ENCODE peak calls at places on chromosome 11, in ten cellular contexts. One of them, this sample, is unnamed.

GRCh38 chr11:706439-706956 is 467 bp downstream of the EPS8L2 start:
- DNase-seq in kidney: peak; percentile 83
- DNase-seq in AG04450: no peak
- DNase-seq in colonic mucosa: peak; percentile 54
- DNase-seq in tibial nerve: no peak
- DNase-seq in lung: no peak
- DNase-seq in brain microvascular endothelial cell: no peak
- DNase-seq in stomach: peak; percentile 52
- DNase-seq in heart left ventricle: no peak
- DNase-seq in dorsolateral prefrontal cortex: no peak
- DNase-seq in this sample: peak; percentile 63

GRCh38 chr11:10522921-10523320 is 18.1 kb downstream of the RNF141 start:
- DNase-seq in kidney: no peak
- DNase-seq in AG04450: no peak
- DNase-seq in colonic mucosa: no peak
- DNase-seq in tibial nerve: no peak
- DNase-seq in lung: no peak
- DNase-seq in brain microvascular endothelial cell: no peak
- DNase-seq in stomach: no peak
- DNase-seq in heart left ventricle: no peak
- DNase-seq in dorsolateral prefrontal cortex: no peak
- DNase-seq in this sample: no peak

GRCh38 chr11:36818410-36818809 is 220.4 kb upstream of the RAG2 start:
- DNase-seq in kidney: no peak
- DNase-seq in AG04450: no peak
- DNase-seq in colonic mucosa: no peak
- DNase-seq in tibial nerve: no peak
- DNase-seq in lung: no peak
- DNase-seq in brain microvascular endothelial cell: no peak
- DNase-seq in stomach: no peak
- DNase-seq in heart left ventricle: no peak
- DNase-seq in dorsolateral prefrontal cortex: no peak
- DNase-seq in this sample: no peak

GRCh38 chr11:36216061-36216615 is 73.1 kb downstream of the COMMD9 start:
- DNase-seq in kidney: no peak
- DNase-seq in AG04450: no peak
- DNase-seq in colonic mucosa: no peak
- DNase-seq in tibial nerve: no peak
- DNase-seq in lung: no peak
- DNase-seq in brain microvascular endothelial cell: no peak
- DNase-seq in stomach: no peak
- DNase-seq in heart left ventricle: no peak
- DNase-seq in dorsolateral prefrontal cortex: no peak
- DNase-seq in this sample: no peak

GRCh38 chr11:115226556-115226955 is 277.7 kb downstream of the CADM1 start:
- DNase-seq in kidney: no peak
- DNase-seq in AG04450: peak; percentile 55
- DNase-seq in colonic mucosa: no peak
- DNase-seq in tibial nerve: no peak
- DNase-seq in lung: peak; percentile 41
- DNase-seq in brain microvascular endothelial cell: peak; percentile 90
- DNase-seq in stomach: no peak
- DNase-seq in heart left ventricle: no peak
- DNase-seq in dorsolateral prefrontal cortex: no peak
- DNase-seq in this sample: no peak

GRCh38 chr11:71248251-71248570 is 4.2 kb downstream of the SHANK2 start:
- DNase-seq in kidney: no peak
- DNase-seq in AG04450: no peak
- DNase-seq in colonic mucosa: no peak
- DNase-seq in tibial nerve: no peak
- DNase-seq in lung: no peak
- DNase-seq in brain microvascular endothelial cell: no peak
- DNase-seq in stomach: no peak
- DNase-seq in heart left ventricle: no peak
- DNase-seq in dorsolateral prefrontal cortex: no peak
- DNase-seq in this sample: no peak

GRCh38 chr11:108128772-108129171 is 7.4 kb downstream of the ACAT1 start:
- DNase-seq in kidney: no peak
- DNase-seq in AG04450: no peak
- DNase-seq in colonic mucosa: no peak
- DNase-seq in tibial nerve: no peak
- DNase-seq in lung: no peak
- DNase-seq in brain microvascular endothelial cell: no peak
- DNase-seq in stomach: no peak
- DNase-seq in heart left ventricle: no peak
- DNase-seq in dorsolateral prefrontal cortex: no peak
- DNase-seq in this sample: no peak

GRCh38 chr11:96091476-96091875 is 167.6 kb upstream of the MTMR2 start:
- DNase-seq in kidney: no peak
- DNase-seq in AG04450: no peak
- DNase-seq in colonic mucosa: no peak
- DNase-seq in tibial nerve: no peak
- DNase-seq in lung: no peak
- DNase-seq in brain microvascular endothelial cell: no peak
- DNase-seq in stomach: no peak
- DNase-seq in heart left ventricle: no peak
- DNase-seq in dorsolateral prefrontal cortex: no peak
- DNase-seq in this sample: no peak

GRCh38 chr11:78419327-78419726 is 1.7 kb upstream of the GAB2 start:
- DNase-seq in kidney: no peak
- DNase-seq in AG04450: peak; percentile 96
- DNase-seq in colonic mucosa: peak; percentile 42
- DNase-seq in tibial nerve: no peak
- DNase-seq in lung: peak; percentile 56
- DNase-seq in brain microvascular endothelial cell: peak; percentile 98
- DNase-seq in stomach: peak; percentile 42
- DNase-seq in heart left ventricle: peak; percentile 77
- DNase-seq in dorsolateral prefrontal cortex: no peak
- DNase-seq in this sample: peak; percentile 63

GRCh38 chr11:126716456-126717083 is 284.0 kb downstream of the KIRREL3 start:
- DNase-seq in kidney: no peak
- DNase-seq in AG04450: no peak
- DNase-seq in colonic mucosa: peak; percentile 51
- DNase-seq in tibial nerve: no peak
- DNase-seq in lung: peak; percentile 41
- DNase-seq in brain microvascular endothelial cell: peak; percentile 36
- DNase-seq in stomach: peak; percentile 67
- DNase-seq in heart left ventricle: no peak
- DNase-seq in dorsolateral prefrontal cortex: no peak
- DNase-seq in this sample: no peak

GRCh38 chr11:72828081-72828567 is 13.9 kb downstream of the ATG16L2 start:
- DNase-seq in kidney: no peak
- DNase-seq in AG04450: no peak
- DNase-seq in colonic mucosa: no peak
- DNase-seq in tibial nerve: no peak
- DNase-seq in lung: no peak
- DNase-seq in brain microvascular endothelial cell: no peak
- DNase-seq in stomach: no peak
- DNase-seq in heart left ventricle: no peak
- DNase-seq in dorsolateral prefrontal cortex: no peak
- DNase-seq in this sample: no peak

GRCh38 chr11:77558380-77558779 is 31.4 kb upstream of the AQP11 start:
- DNase-seq in kidney: no peak
- DNase-seq in AG04450: no peak
- DNase-seq in colonic mucosa: no peak
- DNase-seq in tibial nerve: no peak
- DNase-seq in lung: peak; percentile 21
- DNase-seq in brain microvascular endothelial cell: no peak
- DNase-seq in stomach: no peak
- DNase-seq in heart left ventricle: no peak
- DNase-seq in dorsolateral prefrontal cortex: no peak
- DNase-seq in this sample: no peak

GRCh38 chr11:47189100-47189834 is 3.0 kb upstream of the PACSIN3 start:
- DNase-seq in kidney: no peak
- DNase-seq in AG04450: peak; percentile 55
- DNase-seq in colonic mucosa: no peak
- DNase-seq in tibial nerve: no peak
- DNase-seq in lung: peak; percentile 80
- DNase-seq in brain microvascular endothelial cell: peak; percentile 80
- DNase-seq in stomach: no peak
- DNase-seq in heart left ventricle: no peak
- DNase-seq in dorsolateral prefrontal cortex: no peak
- DNase-seq in this sample: no peak

GRCh38 chr11:46249103-46249942 is 28.1 kb upstream of the CREB3L1 start:
- DNase-seq in kidney: no peak
- DNase-seq in AG04450: no peak
- DNase-seq in colonic mucosa: no peak
- DNase-seq in tibial nerve: no peak
- DNase-seq in lung: no peak
- DNase-seq in brain microvascular endothelial cell: peak; percentile 65
- DNase-seq in stomach: no peak
- DNase-seq in heart left ventricle: no peak
- DNase-seq in dorsolateral prefrontal cortex: no peak
- DNase-seq in this sample: no peak

GRCh38 chr11:44505591-44506054 is 59.8 kb upstream of the CD82 start:
- DNase-seq in kidney: no peak
- DNase-seq in AG04450: no peak
- DNase-seq in colonic mucosa: no peak
- DNase-seq in tibial nerve: no peak
- DNase-seq in lung: no peak
- DNase-seq in brain microvascular endothelial cell: peak; percentile 81
- DNase-seq in stomach: no peak
- DNase-seq in heart left ventricle: no peak
- DNase-seq in dorsolateral prefrontal cortex: no peak
- DNase-seq in this sample: no peak

GRCh38 chr11:119148855-119149370 is at the start of gene ABCG4:
- DNase-seq in kidney: peak; percentile 76
- DNase-seq in AG04450: no peak
- DNase-seq in colonic mucosa: no peak
- DNase-seq in tibial nerve: no peak
- DNase-seq in lung: no peak
- DNase-seq in brain microvascular endothelial cell: no peak
- DNase-seq in stomach: peak; percentile 29
- DNase-seq in heart left ventricle: no peak
- DNase-seq in dorsolateral prefrontal cortex: no peak
- DNase-seq in this sample: no peak

GRCh38 chr11:132943737-132944556 is 588.4 kb downstream of the OPCML start:
- DNase-seq in kidney: peak; percentile 72
- DNase-seq in AG04450: no peak
- DNase-seq in colonic mucosa: no peak
- DNase-seq in tibial nerve: no peak
- DNase-seq in lung: no peak
- DNase-seq in brain microvascular endothelial cell: no peak
- DNase-seq in stomach: no peak
- DNase-seq in heart left ventricle: no peak
- DNase-seq in dorsolateral prefrontal cortex: peak; percentile 37
- DNase-seq in this sample: no peak

GRCh38 chr11:32427616-32427934 is 7.8 kb downstream of the WT1 start:
- DNase-seq in kidney: no peak
- DNase-seq in AG04450: no peak
- DNase-seq in colonic mucosa: no peak
- DNase-seq in tibial nerve: no peak
- DNase-seq in lung: no peak
- DNase-seq in brain microvascular endothelial cell: no peak
- DNase-seq in stomach: no peak
- DNase-seq in heart left ventricle: no peak
- DNase-seq in dorsolateral prefrontal cortex: no peak
- DNase-seq in this sample: no peak
- H3K27ac ChIP-seq in kidney: no peak overlapping the region
- H3K27ac ChIP-seq in AG04450: no peak overlapping the region
- H3K27ac ChIP-seq in colonic mucosa: no peak overlapping the region
- H3K27ac ChIP-seq in tibial nerve: no peak overlapping the region
- H3K27ac ChIP-seq in lung: no peak overlapping the region
- H3K27ac ChIP-seq in brain microvascular endothelial cell: no peak overlapping the region
- H3K27ac ChIP-seq in stomach: no peak overlapping the region
- H3K27ac ChIP-seq in heart left ventricle: peak overlapping the region; percentile 77
- H3K27ac ChIP-seq in dorsolateral prefrontal cortex: no peak overlapping the region
- H3K27ac ChIP-seq in this sample: no peak overlapping the region

GRCh38 chr11:125348704-125349635 is 147.1 kb downstream of the FEZ1 start:
- DNase-seq in kidney: no peak
- DNase-seq in AG04450: no peak
- DNase-seq in colonic mucosa: peak; percentile 48
- DNase-seq in tibial nerve: peak; percentile 45
- DNase-seq in lung: no peak
- DNase-seq in brain microvascular endothelial cell: peak; percentile 24
- DNase-seq in stomach: peak; percentile 54
- DNase-seq in heart left ventricle: peak; percentile 61
- DNase-seq in dorsolateral prefrontal cortex: no peak
- DNase-seq in this sample: peak; percentile 75

GRCh38 chr11:125346565-125347260 is 149.4 kb downstream of the FEZ1 start:
- DNase-seq in kidney: no peak
- DNase-seq in AG04450: no peak
- DNase-seq in colonic mucosa: no peak
- DNase-seq in tibial nerve: no peak
- DNase-seq in lung: no peak
- DNase-seq in brain microvascular endothelial cell: no peak
- DNase-seq in stomach: no peak
- DNase-seq in heart left ventricle: peak; percentile 29
- DNase-seq in dorsolateral prefrontal cortex: no peak
- DNase-seq in this sample: no peak

GRCh38 chr11:125345706-125346561 is 150.1 kb downstream of the FEZ1 start:
- DNase-seq in kidney: peak; percentile 85
- DNase-seq in AG04450: peak; percentile 50
- DNase-seq in colonic mucosa: peak; percentile 64
- DNase-seq in tibial nerve: peak; percentile 89
- DNase-seq in lung: peak; percentile 62
- DNase-seq in brain microvascular endothelial cell: peak; percentile 82
- DNase-seq in stomach: peak; percentile 76
- DNase-seq in heart left ventricle: peak; percentile 82
- DNase-seq in dorsolateral prefrontal cortex: peak; percentile 74
- DNase-seq in this sample: peak; percentile 93

GRCh38 chr11:125348141-125348651 is 147.9 kb downstream of the FEZ1 start:
- DNase-seq in kidney: no peak
- DNase-seq in AG04450: no peak
- DNase-seq in colonic mucosa: no peak
- DNase-seq in tibial nerve: no peak
- DNase-seq in lung: no peak
- DNase-seq in brain microvascular endothelial cell: no peak
- DNase-seq in stomach: no peak
- DNase-seq in heart left ventricle: peak; percentile 24
- DNase-seq in dorsolateral prefrontal cortex: no peak
- DNase-seq in this sample: no peak

GRCh38 chr11:125347261-125347585 is 148.8 kb downstream of the FEZ1 start:
- DNase-seq in kidney: no peak
- DNase-seq in AG04450: no peak
- DNase-seq in colonic mucosa: no peak
- DNase-seq in tibial nerve: no peak
- DNase-seq in lung: no peak
- DNase-seq in brain microvascular endothelial cell: no peak
- DNase-seq in stomach: no peak
- DNase-seq in heart left ventricle: peak; percentile 14
- DNase-seq in dorsolateral prefrontal cortex: no peak
- DNase-seq in this sample: no peak
- H3K27ac ChIP-seq in kidney: no peak overlapping the region
- H3K27ac ChIP-seq in AG04450: no peak overlapping the region
- H3K27ac ChIP-seq in colonic mucosa: no peak overlapping the region
- H3K27ac ChIP-seq in tibial nerve: peak overlapping the region; percentile 83
- H3K27ac ChIP-seq in lung: no peak overlapping the region
- H3K27ac ChIP-seq in brain microvascular endothelial cell: no peak overlapping the region
- H3K27ac ChIP-seq in stomach: no peak overlapping the region
- H3K27ac ChIP-seq in heart left ventricle: peak overlapping the region; percentile 49
- H3K27ac ChIP-seq in dorsolateral prefrontal cortex: peak overlapping the region; percentile 89
- H3K27ac ChIP-seq in this sample: no peak overlapping the region

GRCh38 chr11:12196335-12196734 is 85.9 kb downstream of the MICAL2 start:
- DNase-seq in kidney: no peak
- DNase-seq in AG04450: no peak
- DNase-seq in colonic mucosa: no peak
- DNase-seq in tibial nerve: no peak
- DNase-seq in lung: no peak
- DNase-seq in brain microvascular endothelial cell: no peak
- DNase-seq in stomach: no peak
- DNase-seq in heart left ventricle: no peak
- DNase-seq in dorsolateral prefrontal cortex: no peak
- DNase-seq in this sample: no peak
- H3K27ac ChIP-seq in kidney: no peak overlapping the region
- H3K27ac ChIP-seq in AG04450: no peak overlapping the region
- H3K27ac ChIP-seq in colonic mucosa: no peak overlapping the region
- H3K27ac ChIP-seq in tibial nerve: no peak overlapping the region
- H3K27ac ChIP-seq in lung: no peak overlapping the region
- H3K27ac ChIP-seq in brain microvascular endothelial cell: peak overlapping the region; percentile 99
- H3K27ac ChIP-seq in stomach: peak overlapping the region; percentile 56
- H3K27ac ChIP-seq in heart left ventricle: peak overlapping the region; percentile 0
- H3K27ac ChIP-seq in dorsolateral prefrontal cortex: peak overlapping the region; percentile 86
- H3K27ac ChIP-seq in this sample: no peak overlapping the region

GRCh38 chr11:20308601-20309000 is 54.9 kb upstream of the HTATIP2 start:
- DNase-seq in kidney: no peak
- DNase-seq in AG04450: no peak
- DNase-seq in colonic mucosa: no peak
- DNase-seq in tibial nerve: no peak
- DNase-seq in lung: no peak
- DNase-seq in brain microvascular endothelial cell: no peak
- DNase-seq in stomach: no peak
- DNase-seq in heart left ventricle: no peak
- DNase-seq in dorsolateral prefrontal cortex: no peak
- DNase-seq in this sample: no peak
- H3K27ac ChIP-seq in kidney: no peak overlapping the region
- H3K27ac ChIP-seq in AG04450: no peak overlapping the region
- H3K27ac ChIP-seq in colonic mucosa: no peak overlapping the region
- H3K27ac ChIP-seq in tibial nerve: no peak overlapping the region
- H3K27ac ChIP-seq in lung: no peak overlapping the region
- H3K27ac ChIP-seq in brain microvascular endothelial cell: no peak overlapping the region
- H3K27ac ChIP-seq in stomach: no peak overlapping the region
- H3K27ac ChIP-seq in heart left ventricle: no peak overlapping the region
- H3K27ac ChIP-seq in dorsolateral prefrontal cortex: no peak overlapping the region
- H3K27ac ChIP-seq in this sample: no peak overlapping the region

This sample was measured in psoas muscle.